ENCODE peak calls at places on chromosome X, in nine cellular contexts. M is upper lobe of right lung, A is left lung, Z is suprapubic skin, C is osteoblast, O is thyroid gland, Q is retinal pigment epithelial cell, I is GM23248, W is left ventricle myocardium inferior. F is an unnamed sample.

GRCh38 chrX:106170318-106170717 is 2.2 kb downstream of the PWWP3B start:
- DNase-seq in M (no peak), C (no peak), A (no peak), I (peak), Z (no peak), W (no peak), Q (peak), O (peak), F (no peak)

GRCh38 chrX:41596586-41596985 is 92.2 kb upstream of the GPR34 start:
- DNase-seq in A (no peak), W (no peak), I (peak), M (no peak), Z (no peak), O (no peak), Q (no peak), C (no peak), F (no peak)

GRCh38 chrX:153438522-153438921 is 7.3 kb downstream of the TREX2 start:
- DNase-seq in A (no peak), W (no peak), O (peak), Q (no peak), M (no peak), Z (no peak), I (peak), C (peak), F (no peak)

GRCh38 chrX:68989865-68990606 is 161.2 kb downstream of the EFNB1 start:
- DNase-seq in M (no peak), A (no peak), W (no peak), Q (peak), O (peak), I (peak), C (peak), Z (no peak), F (peak)

GRCh38 chrX:139720979-139721378 is 13.0 kb upstream of the MCF2 start:
- DNase-seq in M (no peak), W (no peak), Z (no peak), A (no peak), C (no peak), Q (no peak), O (no peak), I (no peak), F (no peak)

GRCh38 chrX:151563449-151563848 is at the start of gene PASD1:
- DNase-seq in M (no peak), I (no peak), Q (no peak), C (no peak), O (no peak), W (no peak), A (no peak), Z (no peak), F (no peak)

GRCh38 chrX:106392346-106392745 is 219.4 kb upstream of the RADX start:
- DNase-seq in Q (no peak), C (no peak), Z (no peak), M (no peak), W (no peak), A (no peak), O (no peak), I (no peak), F (no peak)

GRCh38 chrX:152993933-152994332 is at the start of gene PNMA5:
- DNase-seq in A (no peak), Q (no peak), Z (no peak), M (no peak), O (no peak), I (no peak), C (no peak), W (no peak), F (no peak)

GRCh38 chrX:27039332-27039731 is 423.8 kb downstream of the PPP4R3C start:
- DNase-seq in Q (no peak), Z (no peak), O (no peak), A (no peak), W (no peak), C (no peak), M (no peak), I (no peak), F (no peak)

GRCh38 chrX:97199501-97199900 is 315.8 kb downstream of the RPA4 start:
- DNase-seq in A (no peak), W (no peak), I (no peak), O (no peak), C (no peak), M (no peak), Z (no peak), Q (peak), F (no peak)

GRCh38 chrX:134144231-134144630 is 92.8 kb upstream of the CCDC160 start:
- DNase-seq in M (no peak), W (no peak), C (peak), Z (no peak), O (no peak), I (peak), Q (no peak), A (no peak), F (no peak)

GRCh38 chrX:64427281-64427680 is 32.0 kb upstream of the MTMR8 start:
- DNase-seq in M (no peak), W (no peak), Q (no peak), O (no peak), I (no peak), A (no peak), C (no peak), Z (no peak), F (no peak)

GRCh38 chrX:56978172-56978571 is 17.2 kb downstream of the SPIN3 start:
- DNase-seq in O (peak), Q (peak), M (no peak), A (no peak), W (no peak), C (peak), I (peak), Z (no peak), F (no peak)

GRCh38 chrX:106802388-106803275 is at the start of gene TBC1D8B:
- DNase-seq in W (peak), Q (peak), O (peak), A (peak), Z (peak), M (peak), C (peak), I (peak), F (peak)

GRCh38 chrX:20620301-20620700 is 353.6 kb upstream of the RPS6KA3 start:
- DNase-seq in O (no peak), I (peak), W (no peak), C (no peak), A (no peak), Q (no peak), M (no peak), Z (no peak), F (peak)

GRCh38 chrX:150984164-150984824 is 1.2 kb downstream of the HMGB3 start:
- DNase-seq in Q (no peak), Z (no peak), W (no peak), C (peak), O (no peak), A (no peak), M (no peak), I (peak), F (no peak)

GRCh38 chrX:46554942-46555341 is 9.7 kb upstream of the ZNF674 start:
- DNase-seq in C (peak), O (no peak), Z (no peak), Q (no peak), M (no peak), A (no peak), I (peak), W (no peak), F (no peak)

GRCh38 chrX:104679175-104679574 is 113.2 kb downstream of the IL1RAPL2 start:
- DNase-seq in Q (no peak), Z (no peak), C (no peak), I (no peak), O (no peak), W (no peak), A (no peak), M (no peak), F (no peak)

GRCh38 chrX:45134303-45134702 is 66.4 kb downstream of the DIPK2B start:
- DNase-seq in Q (no peak), C (no peak), Z (no peak), A (no peak), M (no peak), W (peak), O (no peak), I (no peak), F (no peak)

GRCh38 chrX:100654256-100654655 is 10.3 kb downstream of the SRPX2 start:
- DNase-seq in I (peak), Z (no peak), W (no peak), Q (no peak), O (no peak), M (no peak), A (no peak), C (no peak), F (no peak)

GRCh38 chrX:72050011-72050410 is 81.7 kb downstream of the RTL5 start:
- DNase-seq in M (no peak), W (no peak), A (no peak), C (no peak), O (no peak), Q (no peak), I (peak), Z (no peak), F (no peak)

GRCh38 chrX:103687073-103687695 is 685 bp upstream of the MORF4L2 start:
- DNase-seq in W (peak), O (peak), M (peak), A (peak), I (peak), Q (peak), C (peak), Z (peak), F (peak)

GRCh38 chrX:13263560-13264251 is 56.1 kb downstream of the ATXN3L start:
- DNase-seq in C (no peak), I (no peak), Z (no peak), A (no peak), M (no peak), W (no peak), O (no peak), Q (no peak), F (no peak)

GRCh38 chrX:153687121-153688039 is at the start of gene SLC6A8:
- DNase-seq in O (peak), M (peak), I (peak), W (peak), A (peak), Q (no peak), Z (peak), C (peak), F (no peak)

GRCh38 chrX:30992381-30992904 is 79.4 kb downstream of the FTHL17 start:
- DNase-seq in A (no peak), M (no peak), I (no peak), W (no peak), O (no peak), Z (no peak), Q (peak), C (no peak), F (no peak)

GRCh38 chrX:22126311-22126710 is 94.2 kb downstream of the PHEX start:
- DNase-seq in Q (no peak), O (no peak), C (no peak), Z (no peak), W (no peak), I (peak), A (no peak), M (no peak), F (no peak)

GRCh38 chrX:68415289-68415688 is 18.0 kb downstream of the OPHN1 start:
- DNase-seq in W (peak), M (no peak), C (no peak), Z (no peak), Q (no peak), O (no peak), A (peak), I (peak), F (no peak)

GRCh38 chrX:102892103-102892502 is 45.0 kb upstream of the RAB40AL start:
- DNase-seq in C (no peak), I (no peak), O (no peak), A (no peak), M (no peak), Z (no peak), Q (no peak), W (no peak), F (no peak)

GRCh38 chrX:126770179-126770578 is 49.4 kb upstream of the PRR32 start:
- DNase-seq in C (no peak), M (no peak), Z (no peak), O (no peak), A (no peak), Q (no peak), I (peak), W (no peak), F (no peak)

GRCh38 chrX:74297766-74298165 is 6.2 kb upstream of the ZCCHC13 start:
- DNase-seq in M (no peak), Q (no peak), A (no peak), I (no peak), O (no peak), C (no peak), Z (no peak), W (no peak), F (no peak)

GRCh38 chrX:7127058-7127457 is 20.5 kb upstream of the STS start:
- DNase-seq in C (no peak), A (no peak), M (no peak), W (no peak), O (no peak), Z (no peak), Q (no peak), I (no peak), F (no peak)

GRCh38 chrX:145821291-145821897 is 3.8 kb downstream of the SLITRK2 start:
- DNase-seq in M (no peak), A (no peak), O (no peak), W (no peak), C (no peak), Q (no peak), Z (no peak), I (no peak), F (no peak)

GRCh38 chrX:80432863-80433262 is 12.6 kb downstream of the TENT5D start:
- DNase-seq in C (no peak), A (no peak), Z (no peak), W (no peak), I (peak), Q (no peak), M (no peak), O (no peak), F (no peak)

GRCh38 chrX:20418809-20419208 is 152.1 kb upstream of the RPS6KA3 start:
- DNase-seq in W (no peak), C (no peak), Z (no peak), I (no peak), O (no peak), M (no peak), A (no peak), Q (no peak), F (no peak)

GRCh38 chrX:112614640-112615039 is 65.1 kb downstream of the LHFPL1 start:
- DNase-seq in C (no peak), I (peak), M (no peak), A (no peak), O (no peak), W (no peak), Z (no peak), Q (no peak), F (no peak)

GRCh38 chrX:102345916-102346315 is 93.9 kb downstream of the NXF2B start:
- DNase-seq in O (peak), Q (no peak), Z (peak), C (no peak), W (peak), I (peak), M (no peak), A (peak), F (no peak)

GRCh38 chrX:68584221-68584620 is 63.2 kb upstream of the STARD8 start:
- DNase-seq in O (no peak), Q (no peak), C (no peak), W (no peak), A (no peak), I (no peak), M (no peak), Z (no peak), F (no peak)

DNA sequence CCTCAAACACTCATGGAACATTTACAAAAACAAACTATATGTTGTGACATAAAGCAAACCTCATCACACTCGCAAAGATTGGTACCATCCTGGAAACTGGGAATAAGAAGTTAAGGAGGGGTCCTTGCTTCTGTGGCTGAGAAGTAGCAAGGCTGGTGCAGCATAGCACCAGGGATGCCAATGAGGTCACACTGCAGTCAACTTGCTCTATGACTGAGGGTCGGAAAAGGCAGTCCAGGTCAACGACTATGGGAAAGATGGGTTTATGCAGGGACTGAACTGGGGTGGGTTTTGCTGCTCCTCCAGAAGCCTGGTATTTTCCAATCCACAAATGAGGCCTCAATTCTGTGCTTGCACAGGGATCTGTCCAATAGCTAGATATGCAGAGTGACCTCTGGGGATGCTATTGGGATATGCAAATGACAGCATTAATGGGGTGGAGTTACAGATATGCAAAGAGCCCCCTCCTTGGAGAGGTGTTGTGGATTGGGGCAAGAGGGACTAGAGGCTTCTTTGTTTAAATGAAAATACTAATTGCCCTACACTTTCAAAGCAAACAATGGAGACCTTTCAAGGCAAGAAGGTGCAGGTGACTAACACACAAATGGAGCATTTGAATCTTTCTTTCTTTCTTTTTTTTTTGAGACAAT is 7.2 kb upstream of the IL13RA1 start:
- DNase-seq in I (no peak), O (no peak), Q (no peak), M (no peak), A (no peak), C (no peak), Z (no peak), W (no peak), F (no peak)
- H3K4me3 ChIP-seq in I (no peak), O (no peak), Q (no peak), M (no peak), A (no peak), C (no peak), Z (no peak), W (no peak), F (no peak)

GRCh38 chrX:70636218-70636617 is 191.6 kb downstream of the DLG3 start:
- DNase-seq in I (no peak), Q (no peak), C (no peak), M (no peak), A (no peak), O (no peak), Z (no peak), W (no peak), F (no peak)
- H3K4me3 ChIP-seq in I (no peak), Q (no peak), C (no peak), M (no peak), A (no peak), O (no peak), Z (no peak), W (no peak), F (no peak)

GRCh38 chrX:125306335-125306866 is 13.3 kb upstream of the TEX13C start:
- DNase-seq in Q (no peak), Z (no peak), M (no peak), C (no peak), W (no peak), I (no peak), O (no peak), A (no peak), F (no peak)
- H3K4me3 ChIP-seq in Q (no peak), Z (no peak), M (no peak), C (no peak), W (no peak), I (no peak), O (no peak), A (no peak), F (no peak)

GRCh38 chrX:40152173-40152705 is 54.5 kb upstream of the BCOR start:
- DNase-seq in A (no peak), Q (no peak), I (peak), M (peak), W (no peak), C (peak), O (peak), Z (no peak), F (no peak)

GRCh38 chrX:40153335-40154221 is 55.8 kb upstream of the BCOR start:
- DNase-seq in M (peak), C (peak), Z (no peak), A (no peak), O (peak), W (peak), Q (no peak), I (peak), F (no peak)

GRCh38 chrX:40154229-40154852 is 56.6 kb upstream of the BCOR start:
- DNase-seq in M (no peak), Z (no peak), O (peak), I (peak), A (no peak), Q (no peak), W (peak), C (peak), F (no peak)

GRCh38 chrX:40151211-40152172 is 53.7 kb upstream of the BCOR start:
- DNase-seq in C (peak), I (no peak), Z (no peak), M (peak), Q (no peak), W (no peak), O (peak), A (no peak), F (no peak)

DNA sequence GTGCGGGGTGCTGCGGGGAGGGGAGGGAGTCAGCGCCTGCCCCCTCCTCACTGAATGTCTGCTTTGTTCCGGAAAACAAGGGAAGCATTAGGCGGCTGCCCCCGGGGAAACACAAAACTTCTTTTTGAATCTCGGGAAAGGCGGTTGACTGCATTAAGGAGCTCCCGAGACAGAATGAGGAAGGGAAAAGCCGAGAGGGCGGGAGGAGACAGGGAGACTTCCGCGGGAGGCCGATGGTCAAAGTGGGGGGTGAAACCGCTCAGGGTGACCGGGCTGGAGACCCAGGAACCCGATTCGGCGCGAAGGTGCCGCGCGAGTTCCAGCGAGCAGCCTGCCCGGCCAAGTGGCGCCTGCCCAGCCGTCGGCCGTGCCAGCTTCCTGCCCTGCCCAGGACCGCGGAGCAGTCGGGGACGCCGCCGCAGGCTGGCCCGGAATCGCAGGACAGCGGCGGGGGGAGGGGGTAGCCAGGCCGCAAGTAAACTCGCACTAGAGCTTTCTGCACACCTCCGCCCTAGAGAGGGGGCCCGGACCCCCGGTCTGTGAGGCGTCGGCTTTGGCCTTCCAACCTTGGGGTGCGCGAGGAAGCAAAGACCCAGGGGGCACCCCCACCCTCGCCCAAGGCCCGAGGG is 55.1 kb upstream of the BCOR start:
- DNase-seq in M (peak), Z (no peak), O (peak), A (no peak), W (peak), I (peak), C (peak), Q (no peak), F (no peak)
- H3K4me3 ChIP-seq in M (peak), Z (peak), O (no peak), A (peak), W (peak), I (peak), C (peak), Q (peak), F (peak)

GRCh38 chrX:131747173-131747572 is 203.3 kb downstream of the OR13H1 start:
- DNase-seq in Z (no peak), C (peak), I (no peak), Q (peak), A (peak), W (no peak), M (no peak), O (no peak), F (no peak)
- H3K4me3 ChIP-seq in Z (no peak), C (peak), I (no peak), Q (peak), A (peak), W (peak), M (no peak), O (no peak), F (no peak)

DNA sequence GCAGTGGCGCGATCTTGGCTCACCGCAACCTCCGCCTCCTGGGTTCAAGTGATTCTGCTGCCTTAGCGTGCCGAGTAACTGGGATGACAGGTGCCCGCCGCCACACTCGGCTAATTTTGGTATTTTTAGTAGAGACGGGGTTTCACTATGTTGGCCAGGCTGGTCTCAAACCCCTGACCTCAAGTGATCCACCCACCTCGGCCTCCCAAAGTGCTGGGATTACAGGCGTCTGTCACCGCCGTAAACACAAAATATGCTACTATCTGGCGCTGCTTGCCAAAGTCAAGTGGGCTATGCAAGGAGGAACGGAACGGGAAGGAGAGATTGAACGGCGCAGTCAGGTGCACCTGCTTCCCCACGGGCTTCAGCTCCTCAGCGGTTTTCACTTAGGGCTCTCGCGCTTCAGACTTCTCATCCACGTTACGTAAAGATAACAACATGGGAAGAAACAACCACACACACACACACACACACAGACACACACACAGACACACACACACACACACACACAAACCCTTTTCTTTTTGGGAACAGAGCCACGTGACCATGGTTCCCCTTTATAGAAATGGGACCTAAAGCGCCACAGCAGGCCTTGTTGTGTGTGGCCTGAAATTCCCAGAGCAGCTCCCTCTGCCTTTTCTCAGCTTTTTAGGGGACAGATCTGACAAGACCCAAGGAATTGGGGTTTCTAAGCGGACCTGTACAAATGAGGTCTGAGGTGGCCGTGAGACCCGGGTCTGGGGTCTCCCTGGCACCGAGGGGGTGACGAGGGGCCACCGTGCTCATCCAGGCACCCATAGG is 1.5 kb downstream of the P2RY8 start:
- DNase-seq in I (no peak), Q (no peak), C (no peak), O (no peak), M (peak), W (no peak), A (peak), Z (no peak), F (no peak)
- H3K4me3 ChIP-seq in I (no peak), Q (no peak), C (no peak), O (no peak), M (peak), W (peak), A (peak), Z (peak), F (no peak)

GRCh38 chrX:18098704-18099103 is 122.0 kb downstream of the BEND2 start:
- DNase-seq in C (no peak), O (no peak), A (no peak), M (no peak), Z (no peak), I (no peak), Q (no peak), W (peak), F (no peak)
- H3K4me3 ChIP-seq in C (no peak), O (no peak), A (no peak), M (no peak), Z (no peak), I (no peak), Q (no peak), W (no peak), F (no peak)